ENCODE peak calls at places on chromosome 12, in four cellular contexts. W is GM23248, I is AG04450, R is PC-3. V is an unnamed sample.

GRCh38 chr12:121365416-121366062 is 13.3 kb upstream of the ANAPC5 start:
- DNase-seq in W (peak; percentile 63), R (no peak), I (no peak), V (no peak)

GRCh38 chr12:98595152-98595988 is 1.9 kb downstream of the SLC25A3 start:
- DNase-seq in I (peak; percentile 29), W (peak; percentile 75), R (peak; percentile 70), V (peak; percentile 53)

GRCh38 chr12:24630446-24630845 is 318.5 kb downstream of the BCAT1 start:
- DNase-seq in W (no peak), I (no peak), R (no peak), V (no peak)

GRCh38 chr12:117441751-117442150 is 80.3 kb upstream of the NOS1 start:
- DNase-seq in R (peak; percentile 76), I (no peak), W (peak; percentile 57), V (no peak)

GRCh38 chr12:28963554-28963953 is 185.5 kb upstream of the FAR2 start:
- DNase-seq in R (peak; percentile 95), W (peak; percentile 66), I (no peak), V (peak; percentile 54)

GRCh38 chr12:54749191-54749818 is 101.1 kb upstream of the DCD start:
- DNase-seq in W (peak; percentile 62), R (peak; percentile 65), I (peak; percentile 15), V (peak; percentile 28)

GRCh38 chr12:73321319-73321718 is 1049.1 kb downstream of the TRHDE start:
- DNase-seq in I (no peak), R (no peak), W (no peak), V (no peak)

GRCh38 chr12:75798527-75798926 is 233.0 kb downstream of the PHLDA1 start:
- DNase-seq in W (no peak), I (no peak), R (no peak), V (no peak)

GRCh38 chr12:65170245-65170881 is 980 bp downstream of the LEMD3 start:
- DNase-seq in R (peak; percentile 58), I (no peak), W (peak; percentile 84), V (peak; percentile 79)

GRCh38 chr12:95073698-95074520 is 491 bp upstream of the NR2C1 start:
- DNase-seq in W (peak; percentile 16), I (no peak), R (no peak), V (no peak)

GRCh38 chr12:25264015-25264582 is 13.4 kb upstream of the KRAS start:
- DNase-seq in I (no peak), R (no peak), W (no peak), V (no peak)

GRCh38 chr12:74791365-74791764 is 253.7 kb downstream of the ATXN7L3B start:
- DNase-seq in R (no peak), W (no peak), I (no peak), V (no peak)

GRCh38 chr12:41202051-41202450 is 13.9 kb downstream of the PDZRN4 start:
- DNase-seq in R (no peak), W (no peak), I (no peak), V (no peak)

GRCh38 chr12:6430990-6431353 is 13.8 kb upstream of the CD27 start:
- DNase-seq in W (peak; percentile 72), R (no peak), I (no peak), V (no peak)

GRCh38 chr12:106680280-106680679 is 94.2 kb upstream of the RIC8B start:
- DNase-seq in R (no peak), I (no peak), W (no peak), V (no peak)

GRCh38 chr12:104286538-104287482 is 16.7 kb upstream of the EID3 start:
- DNase-seq in R (peak; percentile 99), I (peak; percentile 94), W (peak; percentile 97), V (peak; percentile 97)
- H3K27ac ChIP-seq in R (peak overlapping the region; percentile 98), I (peak overlapping the region; percentile 99), W (peak overlapping the region; percentile 99), V (peak overlapping the region; percentile 99)

DNA sequence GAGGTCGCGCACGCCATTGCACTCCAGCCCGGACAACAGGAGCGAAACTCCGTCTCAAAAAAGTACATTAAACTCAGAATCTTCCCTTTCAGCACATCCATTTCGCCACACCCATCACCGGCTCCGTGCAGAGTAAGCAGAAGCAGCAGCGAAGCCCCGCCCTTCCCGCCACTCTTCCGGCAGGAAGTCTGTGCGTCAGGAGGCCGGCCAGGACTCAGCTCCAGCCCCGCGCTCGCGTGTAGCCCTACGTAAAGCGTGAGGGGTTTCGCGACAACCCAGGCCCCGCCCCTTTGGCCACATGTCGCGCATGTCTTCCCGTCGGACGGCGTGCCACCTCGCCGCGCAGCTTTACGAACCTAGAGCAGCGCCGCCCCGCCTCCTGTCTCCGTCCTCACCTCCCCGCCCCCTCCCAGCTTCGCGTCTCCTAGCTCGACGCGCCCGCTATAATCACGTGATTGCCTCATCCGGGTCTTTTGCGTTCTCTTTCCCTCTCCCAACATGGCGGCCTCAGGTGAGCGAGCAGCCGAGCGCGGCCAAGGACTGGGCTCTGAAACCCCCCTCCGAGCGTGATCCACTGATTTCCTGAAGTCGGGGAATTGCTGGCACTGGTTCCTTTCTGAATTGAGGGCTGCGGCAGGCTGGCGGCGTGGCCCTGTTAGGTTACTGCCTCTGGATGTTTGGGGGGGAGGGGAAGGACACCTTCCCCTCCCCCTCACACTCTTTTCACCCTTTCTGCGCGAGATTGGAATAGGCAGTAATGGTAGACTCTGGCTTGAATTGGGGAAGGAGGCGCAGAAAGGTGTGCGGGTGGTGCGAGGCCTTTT is at the start of gene EIF4B:
- DNase-seq in R (peak; percentile 99), I (peak; percentile 99), W (peak; percentile 100), V (peak; percentile 99)
- H3K9me3 ChIP-seq in R (no peaks in the 10 kb centered on the region), I (no peaks in the 10 kb centered on the region), W (no peaks in the 10 kb centered on the region), V (no peaks in the 10 kb centered on the region)

DNA sequence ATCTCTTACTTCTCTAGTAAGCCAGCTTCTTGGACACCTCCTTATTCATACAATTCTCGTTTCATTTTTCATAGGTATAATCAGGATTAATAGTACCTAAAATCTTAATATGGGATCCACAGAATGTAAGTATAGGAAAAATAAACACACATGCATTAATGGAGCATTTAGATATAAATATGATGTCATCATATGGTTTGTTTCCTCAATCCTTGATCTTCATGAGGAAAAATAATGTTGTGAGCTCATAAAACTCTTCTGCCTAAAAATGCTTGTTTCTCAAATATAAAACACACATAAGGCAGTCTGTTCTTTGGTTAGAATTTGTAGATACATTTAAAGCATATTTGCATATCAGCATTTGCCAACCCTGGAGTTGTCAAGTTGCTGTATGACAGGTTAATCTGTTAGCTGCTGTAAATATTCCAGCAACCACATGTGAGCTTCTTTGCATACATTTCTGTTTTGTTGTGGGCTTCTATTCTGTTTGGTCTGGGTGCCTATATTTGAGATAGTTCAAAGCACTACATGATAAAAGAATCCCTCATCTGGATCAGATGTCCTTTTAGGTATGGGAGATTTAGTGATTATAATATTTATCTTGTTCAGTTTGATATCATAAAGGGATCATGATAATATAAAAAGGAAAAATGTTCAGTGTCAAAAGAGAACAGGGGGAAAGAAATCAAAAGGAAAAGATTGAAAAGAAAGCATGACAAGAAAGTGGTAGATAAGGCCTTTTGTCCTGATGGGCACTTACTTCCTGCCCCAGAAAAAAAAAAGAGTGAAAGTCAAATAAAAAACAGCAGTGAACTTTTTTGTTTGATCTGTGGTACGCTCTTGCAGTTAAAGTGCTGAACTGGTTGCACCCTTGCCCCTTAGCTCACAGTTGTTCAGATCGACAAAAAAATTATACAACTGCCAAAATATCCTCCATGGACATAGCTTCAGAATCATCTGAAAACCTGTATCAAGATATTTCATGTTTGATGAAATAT is 68.6 kb downstream of the ACSS3 start:
- DNase-seq in I (no peak), R (no peak), W (no peak), V (no peak)
- H3K27ac ChIP-seq in I (no peak overlapping the region), R (no peak overlapping the region), W (no peak overlapping the region), V (no peak overlapping the region)

GRCh38 chr12:34361721-34362316 is 339.5 kb downstream of the ALG10 start:
- DNase-seq in I (no peak), W (no peak), R (no peak), V (no peak)
- H3K9me3 ChIP-seq in I (peaks cover 100% of the 10 kb centered on the region), W (no peaks in the 10 kb centered on the region), R (no peaks in the 10 kb centered on the region), V (peaks cover 52% of the 10 kb centered on the region)

DNA sequence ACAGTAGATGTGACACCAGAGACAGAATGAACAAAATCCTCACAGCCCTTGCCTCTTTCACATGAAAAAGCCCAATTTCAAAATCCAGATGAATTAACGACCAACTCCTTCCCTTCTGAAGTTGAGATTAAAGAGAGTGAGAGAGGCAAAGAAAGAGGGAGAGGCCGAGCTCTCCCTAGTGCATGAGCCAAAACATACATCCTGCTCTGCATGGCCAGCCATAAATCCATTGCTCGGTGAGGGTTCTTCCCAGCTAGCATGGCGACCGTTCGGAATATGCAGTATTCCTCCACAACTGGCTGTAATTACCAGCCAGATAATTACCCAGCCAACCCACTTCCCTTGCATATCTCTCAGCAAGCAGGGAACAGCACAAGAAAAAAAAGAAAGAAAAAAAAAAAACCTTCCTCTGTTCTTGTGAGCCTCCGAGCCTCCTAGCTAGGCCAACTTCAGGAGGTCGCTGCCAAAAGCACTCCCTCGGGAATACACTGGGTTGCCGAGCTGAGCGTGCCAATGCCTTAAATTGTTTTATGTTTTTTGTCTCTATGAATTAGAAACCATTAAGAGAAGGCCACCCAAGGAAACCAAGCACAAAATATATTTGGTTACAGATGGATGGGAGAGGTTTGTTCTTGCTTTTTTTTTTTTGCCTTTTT is 568.0 kb downstream of the MED13L start:
- DNase-seq in W (peak; percentile 22), R (no peak), I (no peak), V (no peak)
- H3K27ac ChIP-seq in W (no peak overlapping the region), R (no peak overlapping the region), I (no peak overlapping the region), V (no peak overlapping the region)

GRCh38 chr12:12423367-12423766 is 66.5 kb downstream of the BORCS5 start:
- DNase-seq in I (no peak), W (no peak), R (no peak), V (no peak)
- H3K9me3 ChIP-seq in I (peaks cover 4% of the 10 kb centered on the region), W (no peaks in the 10 kb centered on the region), R (no peaks in the 10 kb centered on the region), V (no peaks in the 10 kb centered on the region)

DNA sequence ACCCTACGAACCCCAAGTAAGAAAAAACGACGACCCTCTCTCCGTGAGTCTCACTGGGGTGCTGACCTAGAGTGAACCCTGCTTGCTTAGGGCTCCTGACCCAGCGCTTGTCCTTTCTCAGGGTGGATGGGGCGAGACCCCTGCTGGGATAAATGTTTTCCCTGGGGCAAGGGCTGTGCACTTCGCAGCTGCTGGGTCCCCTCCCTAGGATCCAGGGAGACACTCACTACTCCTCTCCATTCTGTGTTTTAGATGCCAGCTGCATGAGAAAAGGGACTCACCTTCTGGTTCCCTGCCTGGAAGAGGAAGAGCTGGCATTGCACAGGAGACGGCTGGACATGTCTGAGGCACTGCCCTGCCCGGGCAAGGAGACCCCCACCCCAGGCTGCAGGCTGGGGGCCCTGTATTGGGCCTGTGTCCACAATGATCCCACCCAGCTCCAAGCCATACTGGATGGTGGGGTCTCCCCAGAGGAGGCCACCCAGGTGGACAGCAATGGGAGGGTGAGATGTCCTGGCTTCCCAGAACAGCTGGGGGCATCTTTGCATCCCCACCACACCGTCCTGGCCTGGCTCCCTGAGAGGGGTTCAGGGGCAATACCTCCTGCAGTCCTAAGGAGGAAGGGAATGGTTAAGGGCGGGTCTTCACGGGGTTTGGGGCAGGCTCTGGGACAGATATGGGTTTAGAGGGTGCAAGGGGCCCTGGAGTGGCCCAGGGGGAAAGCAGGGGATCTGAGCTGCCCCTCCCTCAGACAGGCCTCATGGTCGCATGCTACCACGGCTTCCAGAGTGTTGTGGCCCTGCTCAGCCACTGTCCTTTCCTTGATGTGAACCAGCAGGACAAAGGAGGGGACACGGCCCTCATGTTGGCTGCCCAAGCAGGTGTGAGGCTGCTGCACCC is 663 bp downstream of the ANKRD33 start:
- DNase-seq in I (no peak), R (no peak), W (no peak), V (no peak)
- H3K27ac ChIP-seq in I (no peak overlapping the region), R (no peak overlapping the region), W (no peak overlapping the region), V (no peak overlapping the region)

GRCh38 chr12:46938071-46938678 is 112.4 kb upstream of the SLC38A4 start:
- DNase-seq in R (no peak), I (no peak), W (no peak), V (peak; percentile 73)
- H3K9me3 ChIP-seq in R (no peaks in the 10 kb centered on the region), I (no peaks in the 10 kb centered on the region), W (no peaks in the 10 kb centered on the region), V (no peaks in the 10 kb centered on the region)